ENCODE peak calls at places on chromosome 1, in five cellular contexts. One of them, this sample, is unnamed.

GRCh38 chr1:234609528-234610042 is 393 bp downstream of the IRF2BP2 start:
- DNase-seq in GM13976: no peak
- DNase-seq in AG04449: no peak
- DNase-seq in coronary artery: no peak
- DNase-seq in fibroblast of lung: no peak
- DNase-seq in this sample: no peak

GRCh38 chr1:184866991-184867788 is 107.1 kb downstream of the NIBAN1 start:
- DNase-seq in coronary artery: no peak
- DNase-seq in AG04449: peak
- DNase-seq in GM13976: peak
- DNase-seq in fibroblast of lung: peak
- DNase-seq in this sample: no peak

GRCh38 chr1:36223373-36223995 is 759 bp upstream of the THRAP3 start:
- DNase-seq in GM13976: peak
- DNase-seq in AG04449: no peak
- DNase-seq in fibroblast of lung: peak
- DNase-seq in coronary artery: no peak
- DNase-seq in this sample: no peak

GRCh38 chr1:85583355-85584263 is 3.0 kb downstream of the CCN1 start:
- DNase-seq in AG04449: no peak
- DNase-seq in fibroblast of lung: no peak
- DNase-seq in GM13976: no peak
- DNase-seq in coronary artery: no peak
- DNase-seq in this sample: no peak

GRCh38 chr1:234833646-234834045 is 223.7 kb upstream of the IRF2BP2 start:
- DNase-seq in AG04449: no peak
- DNase-seq in GM13976: no peak
- DNase-seq in fibroblast of lung: no peak
- DNase-seq in coronary artery: no peak
- DNase-seq in this sample: no peak

GRCh38 chr1:228813006-228813405 is 77.7 kb downstream of the RHOU start:
- DNase-seq in fibroblast of lung: no peak
- DNase-seq in coronary artery: no peak
- DNase-seq in GM13976: no peak
- DNase-seq in AG04449: no peak
- DNase-seq in this sample: no peak

GRCh38 chr1:206967096-206967851 is 3.0 kb downstream of the FCAMR start:
- DNase-seq in GM13976: no peak
- DNase-seq in AG04449: no peak
- DNase-seq in coronary artery: no peak
- DNase-seq in fibroblast of lung: peak
- DNase-seq in this sample: no peak

GRCh38 chr1:160800142-160800541 is 4.2 kb downstream of the LY9 start:
- DNase-seq in GM13976: no peak
- DNase-seq in AG04449: no peak
- DNase-seq in coronary artery: no peak
- DNase-seq in fibroblast of lung: no peak
- DNase-seq in this sample: no peak

GRCh38 chr1:84433253-84434080 is 35.2 kb downstream of the DNASE2B start:
- DNase-seq in fibroblast of lung: peak
- DNase-seq in AG04449: peak
- DNase-seq in GM13976: peak
- DNase-seq in coronary artery: no peak
- DNase-seq in this sample: peak

GRCh38 chr1:91997607-91998195 is 32.1 kb upstream of the EPHX4 start:
- DNase-seq in AG04449: peak
- DNase-seq in coronary artery: no peak
- DNase-seq in fibroblast of lung: peak
- DNase-seq in GM13976: peak
- DNase-seq in this sample: no peak

GRCh38 chr1:23126200-23126599 is 42.5 kb downstream of the LUZP1 start:
- DNase-seq in fibroblast of lung: no peak
- DNase-seq in AG04449: no peak
- DNase-seq in GM13976: no peak
- DNase-seq in coronary artery: no peak
- DNase-seq in this sample: no peak

GRCh38 chr1:36327421-36328087 is 4.1 kb upstream of the EVA1B start:
- DNase-seq in coronary artery: no peak
- DNase-seq in AG04449: no peak
- DNase-seq in GM13976: no peak
- DNase-seq in fibroblast of lung: no peak
- DNase-seq in this sample: no peak

GRCh38 chr1:89980605-89981004 is 14.3 kb upstream of the ZNF326 start:
- DNase-seq in GM13976: no peak
- DNase-seq in AG04449: no peak
- DNase-seq in fibroblast of lung: no peak
- DNase-seq in coronary artery: no peak
- DNase-seq in this sample: no peak

GRCh38 chr1:211259596-211260126 is 495 bp downstream of the RCOR3 start:
- DNase-seq in GM13976: peak
- DNase-seq in fibroblast of lung: peak
- DNase-seq in AG04449: no peak
- DNase-seq in coronary artery: no peak
- DNase-seq in this sample: no peak

GRCh38 chr1:13666317-13666716 is 33.7 kb upstream of the PRDM2 start:
- DNase-seq in GM13976: no peak
- DNase-seq in coronary artery: no peak
- DNase-seq in fibroblast of lung: no peak
- DNase-seq in AG04449: no peak
- DNase-seq in this sample: no peak

GRCh38 chr1:151822404-151822803 is 9.2 kb downstream of the RORC start:
- DNase-seq in AG04449: no peak
- DNase-seq in fibroblast of lung: no peak
- DNase-seq in GM13976: no peak
- DNase-seq in coronary artery: no peak
- DNase-seq in this sample: no peak

GRCh38 chr1:228417061-228417460 is 400 bp upstream of the TRIM17 start:
- DNase-seq in fibroblast of lung: no peak
- DNase-seq in GM13976: peak
- DNase-seq in AG04449: no peak
- DNase-seq in coronary artery: no peak
- DNase-seq in this sample: no peak

GRCh38 chr1:27858072-27858948 is 14.0 kb upstream of the THEMIS2 start:
- DNase-seq in coronary artery: no peak
- DNase-seq in GM13976: peak
- DNase-seq in fibroblast of lung: peak
- DNase-seq in AG04449: peak
- DNase-seq in this sample: peak

GRCh38 chr1:87092852-87093251 is 178.4 kb downstream of the HS2ST1 start:
- DNase-seq in GM13976: no peak
- DNase-seq in coronary artery: no peak
- DNase-seq in fibroblast of lung: no peak
- DNase-seq in AG04449: no peak
- DNase-seq in this sample: no peak

GRCh38 chr1:212062832-212063438 is 27.4 kb downstream of the DTL start:
- DNase-seq in GM13976: peak
- DNase-seq in coronary artery: no peak
- DNase-seq in fibroblast of lung: peak
- DNase-seq in AG04449: no peak
- DNase-seq in this sample: no peak

GRCh38 chr1:172582889-172583288 is 49.9 kb downstream of the SUCO start:
- DNase-seq in fibroblast of lung: no peak
- DNase-seq in GM13976: no peak
- DNase-seq in AG04449: no peak
- DNase-seq in coronary artery: no peak
- DNase-seq in this sample: no peak
- TF ChIP-seq CTCF in fibroblast of lung: no peak
- TF ChIP-seq CTCF in GM13976: no peak
- TF ChIP-seq CTCF in AG04449: no peak
- TF ChIP-seq CTCF in coronary artery: no peak
- TF ChIP-seq CTCF in this sample: no peak

DNA sequence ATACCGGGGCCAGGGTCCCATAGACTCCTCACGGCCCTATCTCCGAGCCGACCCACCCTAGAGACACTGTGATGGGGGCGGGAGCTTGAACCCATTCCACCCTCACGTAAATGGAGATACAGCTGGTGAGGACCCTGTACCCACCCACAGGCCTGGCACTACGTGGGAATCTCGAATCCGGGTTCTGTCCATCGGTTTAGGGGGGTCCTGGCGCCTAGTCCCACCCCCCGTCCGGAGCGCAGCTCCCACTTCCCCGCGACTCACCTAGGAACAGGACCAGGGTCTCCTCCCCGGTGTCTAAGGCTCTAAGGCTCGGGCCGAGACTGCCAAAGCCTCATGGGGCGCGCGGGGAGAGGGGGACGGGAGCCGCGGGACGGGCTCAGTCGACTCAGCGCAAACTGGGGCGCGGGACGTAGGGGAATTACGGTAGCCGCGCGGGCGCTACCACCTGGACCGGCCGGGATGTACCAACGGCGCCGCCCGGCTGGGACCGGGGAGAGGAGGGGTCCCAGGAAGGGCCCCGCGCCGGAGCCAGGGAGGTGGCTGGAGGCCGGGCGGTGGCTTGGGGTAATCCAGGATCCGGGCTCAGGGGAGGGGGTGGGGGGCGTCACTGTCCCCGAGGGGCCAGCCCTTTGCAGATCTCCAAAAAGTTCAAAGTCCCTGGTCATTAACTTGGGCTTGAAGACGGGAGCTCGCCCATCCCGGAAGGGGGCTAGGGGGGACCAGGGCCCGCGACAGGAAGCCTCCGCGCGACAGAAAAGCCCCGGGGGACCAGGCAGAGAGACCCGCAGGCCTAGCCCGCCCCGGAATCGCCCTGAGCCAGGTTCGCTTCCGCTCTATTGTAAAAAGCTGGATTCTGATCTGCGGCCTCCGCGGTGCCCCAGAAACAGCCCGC is 1.0 kb downstream of the PLEKHG5 start:
- DNase-seq in AG04449: no peak
- DNase-seq in coronary artery: no peak
- DNase-seq in GM13976: peak
- DNase-seq in fibroblast of lung: peak
- DNase-seq in this sample: peak
- TF ChIP-seq CTCF in AG04449: no peak
- TF ChIP-seq CTCF in coronary artery: peak
- TF ChIP-seq CTCF in GM13976: no peak
- TF ChIP-seq CTCF in fibroblast of lung: no peak
- TF ChIP-seq CTCF in this sample: peak

GRCh38 chr1:55055084-55055882 is 15.9 kb downstream of the PCSK9 start:
- DNase-seq in coronary artery: peak
- DNase-seq in GM13976: no peak
- DNase-seq in fibroblast of lung: no peak
- DNase-seq in AG04449: no peak
- DNase-seq in this sample: no peak

GRCh38 chr1:55057270-55057955 is 18.1 kb downstream of the PCSK9 start:
- DNase-seq in AG04449: no peak
- DNase-seq in coronary artery: peak
- DNase-seq in GM13976: no peak
- DNase-seq in fibroblast of lung: no peak
- DNase-seq in this sample: no peak

GRCh38 chr1:55056632-55056992 is 17.3 kb downstream of the PCSK9 start:
- DNase-seq in GM13976: no peak
- DNase-seq in fibroblast of lung: no peak
- DNase-seq in coronary artery: peak
- DNase-seq in AG04449: no peak
- DNase-seq in this sample: no peak

GRCh38 chr1:55054396-55054795 is 15.0 kb downstream of the PCSK9 start:
- DNase-seq in GM13976: no peak
- DNase-seq in AG04449: no peak
- DNase-seq in coronary artery: peak
- DNase-seq in fibroblast of lung: no peak
- DNase-seq in this sample: no peak

DNA sequence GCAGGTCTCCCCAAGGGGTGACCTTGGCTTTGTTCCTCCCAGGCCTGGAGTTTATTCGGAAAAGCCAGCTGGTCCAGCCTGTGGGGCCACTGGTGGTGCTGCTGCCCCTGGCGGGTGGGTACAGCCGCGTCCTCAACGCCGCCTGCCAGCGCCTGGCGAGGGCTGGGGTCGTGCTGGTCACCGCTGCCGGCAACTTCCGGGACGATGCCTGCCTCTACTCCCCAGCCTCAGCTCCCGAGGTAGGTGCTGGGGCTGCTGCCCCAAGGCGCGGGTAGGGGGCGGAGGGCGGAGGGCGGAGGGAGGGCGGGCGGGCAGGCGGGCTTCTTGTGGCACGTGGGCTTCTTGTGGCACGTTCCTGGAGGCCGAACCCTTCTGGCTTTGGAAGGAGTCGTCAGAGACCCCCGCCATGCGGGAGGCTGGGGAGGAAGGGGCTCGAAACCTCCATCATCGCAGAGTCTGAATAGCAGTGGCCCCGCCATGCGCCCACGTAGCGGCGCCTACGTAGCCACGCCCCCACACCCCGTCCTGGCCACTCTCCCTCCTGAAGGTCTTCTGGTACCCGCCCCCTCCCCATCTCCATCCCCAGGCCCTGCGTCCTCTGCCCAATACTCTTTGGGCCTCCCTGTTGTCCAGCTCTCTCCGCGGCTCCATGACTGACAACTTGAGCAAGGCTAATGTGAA is 16.7 kb downstream of the PCSK9 start:
- DNase-seq in fibroblast of lung: no peak
- DNase-seq in coronary artery: peak
- DNase-seq in GM13976: no peak
- DNase-seq in AG04449: no peak
- DNase-seq in this sample: no peak
- TF ChIP-seq CTCF in fibroblast of lung: no peak
- TF ChIP-seq CTCF in coronary artery: no peak
- TF ChIP-seq CTCF in GM13976: no peak
- TF ChIP-seq CTCF in AG04449: no peak
- TF ChIP-seq CTCF in this sample: no peak

GRCh38 chr1:52306227-52307006 is 59.6 kb downstream of the CC2D1B start:
- DNase-seq in AG04449: no peak
- DNase-seq in GM13976: no peak
- DNase-seq in coronary artery: no peak
- DNase-seq in fibroblast of lung: no peak
- DNase-seq in this sample: no peak
- TF ChIP-seq CTCF in AG04449: no peak
- TF ChIP-seq CTCF in GM13976: no peak
- TF ChIP-seq CTCF in coronary artery: no peak
- TF ChIP-seq CTCF in fibroblast of lung: no peak
- TF ChIP-seq CTCF in this sample: no peak

GRCh38 chr1:38958967-38959366 is 17.3 kb upstream of the RHBDL2 start:
- DNase-seq in GM13976: no peak
- DNase-seq in AG04449: no peak
- DNase-seq in coronary artery: no peak
- DNase-seq in fibroblast of lung: no peak
- DNase-seq in this sample: no peak

GRCh38 chr1:38962560-38962959 is 20.9 kb upstream of the RHBDL2 start:
- DNase-seq in coronary artery: no peak
- DNase-seq in GM13976: no peak
- DNase-seq in fibroblast of lung: peak
- DNase-seq in AG04449: no peak
- DNase-seq in this sample: no peak

GRCh38 chr1:38962113-38962512 is 20.5 kb upstream of the RHBDL2 start:
- DNase-seq in fibroblast of lung: peak
- DNase-seq in coronary artery: no peak
- DNase-seq in GM13976: no peak
- DNase-seq in AG04449: peak
- DNase-seq in this sample: no peak

DNA sequence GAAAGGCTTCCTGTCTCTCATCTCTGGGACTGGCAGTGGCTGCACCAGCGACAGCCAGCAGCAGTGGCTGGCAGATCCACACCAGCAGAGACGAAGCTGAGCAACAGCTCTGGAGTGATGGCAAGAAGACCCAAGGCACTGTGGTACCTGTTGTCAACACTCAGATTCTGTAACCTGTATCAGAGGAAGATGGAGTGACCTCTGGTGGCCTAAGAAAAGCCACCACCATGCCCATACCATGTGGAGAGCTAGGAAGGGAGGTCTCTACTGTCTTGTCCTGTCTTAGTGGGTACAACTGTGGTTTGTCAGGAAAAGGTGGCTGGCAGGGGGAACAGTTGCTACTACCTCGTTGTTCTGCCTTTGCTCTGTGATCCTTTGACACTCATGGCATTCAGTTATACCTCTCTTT is 22.5 kb upstream of the RHBDL2 start:
- DNase-seq in AG04449: no peak
- DNase-seq in GM13976: peak
- DNase-seq in fibroblast of lung: no peak
- DNase-seq in coronary artery: no peak
- DNase-seq in this sample: no peak
- TF ChIP-seq CTCF in AG04449: no peak
- TF ChIP-seq CTCF in GM13976: peak
- TF ChIP-seq CTCF in fibroblast of lung: no peak
- TF ChIP-seq CTCF in coronary artery: no peak
- TF ChIP-seq CTCF in this sample: no peak

This sample was measured in mesothelial cell of epicardium.